ENCODE peak calls at places on chromosome 19, in five cellular contexts. B is PC-3, F is GM23248, V is AML-193, X is T-helper 17 cell. E is an unnamed sample.

GRCh38 chr19:31066385-31066784 is 282.9 kb downstream of the TSHZ3 start:
- DNase-seq in X (no peak), B (peak), V (no peak), F (peak), E (no peak)

GRCh38 chr19:588758-589692 is 656 bp upstream of the HCN2 start:
- DNase-seq in F (peak), X (no peak), B (no peak), V (no peak), E (no peak)

GRCh38 chr19:2983351-2984195 is 6.2 kb downstream of the TLE6 start:
- DNase-seq in V (no peak), B (peak), F (peak), X (no peak), E (no peak)

GRCh38 chr19:41226053-41226873 is 7.2 kb downstream of the AXL start:
- DNase-seq in X (no peak), B (peak), V (no peak), F (peak), E (peak)

GRCh38 chr19:11046608-11047354 is 42.5 kb upstream of the LDLR start:
- DNase-seq in X (no peak), V (no peak), B (no peak), F (no peak), E (no peak)

GRCh38 chr19:41734585-41734984 is 20.7 kb upstream of the CEACAM6 start:
- DNase-seq in V (no peak), B (peak), X (no peak), F (no peak), E (no peak)

GRCh38 chr19:57559008-57559403 is 657 bp downstream of the ZNF550 start:
- DNase-seq in F (peak), B (peak), V (peak), X (no peak), E (no peak)

GRCh38 chr19:18428837-18429674 is 8.9 kb downstream of the ISYNA1 start:
- DNase-seq in X (peak), B (no peak), V (no peak), F (peak), E (peak)

GRCh38 chr19:38355728-38356725 is 18.3 kb upstream of the PSMD8 start:
- DNase-seq in X (no peak), V (no peak), B (no peak), F (no peak), E (no peak)